ENCODE peak calls at places on chromosomes 3 and 15, in six cellular contexts. J is ovary, W is nucleus accumbens, T is A549, U is pulmonary artery endothelial cell, B is H7. E is an unnamed sample.

GRCh38 chr15:40843885-40844542 is at the start of gene SPINT1:
- DNase-seq in J (no peak), W (no peak), T (no peak), U (no peak), B (peak; percentile 88), E (no peak)

GRCh38 chr3:106685751-106686150 is 691.5 kb upstream of the CCDC54 start:
- DNase-seq in J (no peak), W (no peak), T (no peak), U (no peak), B (no peak), E (no peak)

GRCh38 chr15:34374816-34375215 is 7.8 kb upstream of the LPCAT4 start:
- DNase-seq in J (no peak), W (no peak), T (no peak), U (no peak), B (no peak), E (no peak)

GRCh38 chr3:85228966-85229365 is 270.2 kb downstream of the CADM2 start:
- DNase-seq in J (no peak), W (no peak), T (no peak), U (no peak), B (no peak), E (no peak)

GRCh38 chr3:124927454-124928079 is 7.0 kb downstream of the MUC13 start:
- DNase-seq in J (no peak), W (no peak), T (no peak), U (no peak), B (no peak), E (no peak)

GRCh38 chr15:63946524-63947065 is 99.7 kb downstream of the DAPK2 start:
- DNase-seq in J (no peak), W (no peak), T (no peak), U (no peak), B (peak; percentile 6), E (no peak)

GRCh38 chr3:40780341-40780800 is 255.6 kb downstream of the ZNF621 start:
- DNase-seq in J (peak; percentile 67), W (peak; percentile 53), T (no peak), U (peak; percentile 7), B (no peak), E (peak; percentile 63)

GRCh38 chr3:170058127-170058526 is 20.3 kb downstream of the GPR160 start:
- DNase-seq in J (no peak), W (no peak), T (no peak), U (no peak), B (no peak), E (no peak)

GRCh38 chr3:40550168-40550567 is 25.4 kb downstream of the ZNF621 start:
- DNase-seq in J (no peak), W (no peak), T (no peak), U (no peak), B (no peak), E (no peak)

GRCh38 chr3:168073842-168074311 is 21.8 kb downstream of the GOLIM4 start:
- DNase-seq in J (no peak), W (no peak), T (no peak), U (no peak), B (no peak), E (no peak)

GRCh38 chr15:92521624-92522008 is 127.9 kb downstream of the ST8SIA2 start:
- DNase-seq in J (peak; percentile 83), W (peak; percentile 8), T (peak; percentile 81), U (no peak), B (peak; percentile 61), E (peak; percentile 18)

GRCh38 chr3:182115328-182116045 is 403.8 kb downstream of the SOX2 start:
- DNase-seq in J (no peak), W (no peak), T (no peak), U (no peak), B (no peak), E (no peak)

GRCh38 chr3:56725175-56725574 is 42.1 kb upstream of the TASOR start:
- DNase-seq in J (no peak), W (no peak), T (no peak), U (no peak), B (no peak), E (no peak)

GRCh38 chr3:21446937-21447336 is 304.1 kb downstream of the ZNF385D start:
- DNase-seq in J (no peak), W (no peak), T (no peak), U (no peak), B (no peak), E (no peak)

GRCh38 chr3:73405853-73406252 is 218.9 kb downstream of the PDZRN3 start:
- DNase-seq in J (no peak), W (no peak), T (no peak), U (no peak), B (no peak), E (no peak)

GRCh38 chr15:39153058-39153457 is 427.8 kb upstream of the THBS1 start:
- DNase-seq in J (no peak), W (no peak), T (no peak), U (no peak), B (no peak), E (no peak)

GRCh38 chr3:118036215-118036614 is 998.4 kb downstream of the IGSF11 start:
- DNase-seq in J (no peak), W (no peak), T (no peak), U (no peak), B (no peak), E (no peak)

GRCh38 chr3:277873-278272 is 81.3 kb downstream of the CHL1 start:
- DNase-seq in J (no peak), W (no peak), T (no peak), U (no peak), B (no peak), E (no peak)

GRCh38 chr3:7733933-7734332 is 767.7 kb upstream of the LMCD1 start:
- DNase-seq in J (no peak), W (no peak), T (no peak), U (peak; percentile 77), B (no peak), E (no peak)

GRCh38 chr3:169850618-169851017 is 19.1 kb downstream of the LRRC31 start:
- DNase-seq in J (no peak), W (no peak), T (no peak), U (no peak), B (no peak), E (no peak)

GRCh38 chr3:194928183-194928736 is 242.6 kb downstream of the FAM43A start:
- DNase-seq in J (no peak), W (no peak), T (no peak), U (no peak), B (no peak), E (no peak)

GRCh38 chr3:183410280-183410679 is 18.1 kb downstream of the MCF2L2 start:
- DNase-seq in J (no peak), W (no peak), T (no peak), U (no peak), B (no peak), E (no peak)

E was measured in anterior cingulate cortex.